ENCODE peak calls at places on chromosomes 4 and X, in four cellular contexts. R is psoas muscle, M is HCT116, G is T-helper 2 cell. S is an unnamed sample.

GRCh38 chr4:10185518-10186227 is 69.1 kb upstream of the WDR1 start:
- DNase-seq in R (no peak), M (no peak), G (no peak), S (no peak)

GRCh38 chr4:8589831-8590545 is 2.6 kb upstream of the CPZ start:
- DNase-seq in G (no peak), M (no peak), R (no peak), S (no peak)

GRCh38 chrX:155216940-155217450 is 735 bp downstream of the VBP1 start:
- DNase-seq in M (no peak), G (no peak), R (no peak), S (peak; percentile 64)

GRCh38 chr4:152696764-152697250 is 17.0 kb upstream of the TMEM154 start:
- DNase-seq in M (peak; percentile 54), G (peak; percentile 25), R (no peak), S (no peak)

GRCh38 chr4:130736436-130737185 is 1640.7 kb downstream of the C4orf33 start:
- DNase-seq in M (no peak), G (no peak), R (no peak), S (no peak)

GRCh38 chrX:118164138-118164537 is 47.5 kb upstream of the KLHL13 start:
- DNase-seq in M (no peak), R (no peak), G (no peak), S (no peak)

GRCh38 chr4:173661001-173661400 is 131.0 kb upstream of the HAND2 start:
- DNase-seq in M (no peak), R (no peak), G (no peak), S (no peak)

GRCh38 chrX:98067611-98068010 is 1183.9 kb downstream of the RPA4 start:
- DNase-seq in G (no peak), R (no peak), M (no peak), S (no peak)

GRCh38 chrX:46140272-46140671 is 404.9 kb downstream of the ZNF674 start:
- DNase-seq in R (no peak), M (no peak), G (no peak), S (no peak)

GRCh38 chrX:20315140-20315539 is 48.4 kb upstream of the RPS6KA3 start:
- DNase-seq in G (no peak), M (no peak), R (no peak), S (no peak)

GRCh38 chrX:48590203-48591103 is 6.8 kb upstream of the WDR13 start:
- DNase-seq in R (no peak), G (no peak), M (no peak), S (no peak)

GRCh38 chrX:148755111-148755510 is 254.7 kb downstream of the AFF2 start:
- DNase-seq in M (no peak), G (no peak), R (no peak), S (peak; percentile 72)

GRCh38 chr4:3531306-3531886 is 826 bp downstream of the LRPAP1 start:
- DNase-seq in G (no peak), M (no peak), R (no peak), S (no peak)

GRCh38 chr4:186039697-186040096 is 29.3 kb upstream of the TLR3 start:
- DNase-seq in R (no peak), M (no peak), G (no peak), S (no peak)

GRCh38 chrX:110415440-110416167 is 57.0 kb downstream of the RTL9 start:
- DNase-seq in G (no peak), M (no peak), R (no peak), S (no peak)

GRCh38 chr4:133270021-133270570 is 121.0 kb downstream of the PCDH10 start:
- DNase-seq in R (no peak), M (no peak), G (no peak), S (no peak)

GRCh38 chrX:85897376-85898110 is 149.8 kb downstream of the CHM start:
- DNase-seq in R (no peak), M (no peak), G (no peak), S (no peak)

GRCh38 chr4:27338530-27338929 is 477.9 kb downstream of the STIM2 start:
- DNase-seq in G (no peak), M (no peak), R (no peak), S (no peak)

GRCh38 chr4:128600996-128601857 is 208.3 kb upstream of the JADE1 start:
- DNase-seq in M (peak; percentile 77), G (no peak), R (peak; percentile 56), S (peak; percentile 78)

GRCh38 chr4:170047774-170048354 is 21.7 kb upstream of the MFAP3L start:
- DNase-seq in G (peak; percentile 24), R (no peak), M (peak; percentile 57), S (peak; percentile 50)

GRCh38 chrX:153643431-153644351 is 3.3 kb upstream of the DUSP9 start:
- DNase-seq in R (no peak), M (no peak), G (no peak), S (peak; percentile 34)

GRCh38 chrX:71302461-71303213 is 1.1 kb downstream of the ITGB1BP2 start:
- DNase-seq in M (no peak), G (no peak), R (no peak), S (no peak)

GRCh38 chrX:153450949-153451277 is 5.1 kb upstream of the TREX2 start:
- DNase-seq in R (no peak), M (no peak), G (no peak), S (no peak)

S was measured in NCI-H1105 treated with DMSO at 0.1 percent for 48 hours.